ENCODE peak calls at places on chromosome 7, in ten cellular contexts. L is pancreas; O is OCI-LY7; T is substantia nigra; B is adrenal gland; F is CD4-positive, alpha-beta T cell; X is endodermal cell; C is ascending aorta; I is sigmoid colon; Y is cardiac muscle cell. S is an unnamed sample.
A peak's percentile ranks its signal among the peaks of the same experiment; 100 is the strongest.

GRCh38 chr7:21028186-21028989 is 241.7 kb upstream of the SP8 start:
- DNase-seq in L (no peak), O (no peak), T (no peak), B (no peak), F (no peak), X (peak; percentile 49), C (no peak), I (no peak), Y (no peak), S (no peak)

GRCh38 chr7:45187946-45188411 is 30.4 kb downstream of the RAMP3 start:
- DNase-seq in L (no peak), O (no peak), T (no peak), B (no peak), F (no peak), X (no peak), C (no peak), I (no peak), Y (no peak), S (no peak)

GRCh38 chr7:38630720-38631673 is at the start of gene AMPH:
- DNase-seq in L (peak; percentile 38), O (no peak), T (peak; percentile 31), B (peak; percentile 25), F (no peak), X (peak; percentile 93), C (no peak), I (peak; percentile 81), Y (peak; percentile 73), S (no peak)

GRCh38 chr7:29968683-29969457 is 20.7 kb downstream of the SCRN1 start:
- DNase-seq in L (no peak), O (no peak), T (no peak), B (peak; percentile 21), F (no peak), X (no peak), C (no peak), I (no peak), Y (peak; percentile 75), S (peak; percentile 30)

GRCh38 chr7:97480700-97481410 is 251.0 kb upstream of the TAC1 start:
- DNase-seq in L (no peak), O (no peak), T (peak; percentile 2), B (no peak), F (no peak), X (no peak), C (no peak), I (no peak), Y (no peak), S (no peak)

GRCh38 chr7:21076054-21076453 is 289.4 kb upstream of the SP8 start:
- DNase-seq in L (no peak), O (no peak), T (no peak), B (no peak), F (no peak), X (no peak), C (no peak), I (no peak), Y (no peak), S (no peak)

GRCh38 chr7:142930126-142930730 is 3.3 kb downstream of the TRPV5 start:
- DNase-seq in L (no peak), O (no peak), T (no peak), B (no peak), F (no peak), X (no peak), C (no peak), I (no peak), Y (no peak), S (no peak)

GRCh38 chr7:32092346-32092745 is 22.1 kb upstream of the PDE1C start:
- DNase-seq in L (no peak), O (no peak), T (no peak), B (no peak), F (no peak), X (no peak), C (no peak), I (no peak), Y (peak; percentile 58), S (no peak)

GRCh38 chr7:108091461-108091831 is 38.7 kb downstream of the LAMB4 start:
- DNase-seq in L (no peak), O (no peak), T (no peak), B (no peak), F (no peak), X (no peak), C (no peak), I (no peak), Y (no peak), S (no peak)

GRCh38 chr7:22726849-22727792 is at the start of gene IL6:
- DNase-seq in L (peak; percentile 80), O (no peak), T (peak; percentile 57), B (peak; percentile 71), F (peak; percentile 11), X (peak; percentile 87), C (no peak), I (peak; percentile 95), Y (peak; percentile 96), S (peak; percentile 24)

GRCh38 chr7:19519443-19519977 is 189.3 kb downstream of the POLR1F start:
- DNase-seq in L (no peak), O (no peak), T (no peak), B (no peak), F (no peak), X (no peak), C (no peak), I (no peak), Y (peak; percentile 59), S (no peak)

GRCh38 chr7:49928787-49929186 is 155.3 kb downstream of the VWC2 start:
- DNase-seq in L (no peak), O (no peak), T (no peak), B (no peak), F (no peak), X (no peak), C (no peak), I (no peak), Y (no peak), S (no peak)

GRCh38 chr7:145543245-145543644 is 573.4 kb upstream of the CNTNAP2 start:
- DNase-seq in L (no peak), O (no peak), T (no peak), B (no peak), F (no peak), X (no peak), C (no peak), I (no peak), Y (no peak), S (no peak)

GRCh38 chr7:20417675-20418382 is 87.1 kb downstream of the ITGB8 start:
- DNase-seq in L (no peak), O (no peak), T (no peak), B (no peak), F (no peak), X (no peak), C (no peak), I (no peak), Y (no peak), S (no peak)

DNA sequence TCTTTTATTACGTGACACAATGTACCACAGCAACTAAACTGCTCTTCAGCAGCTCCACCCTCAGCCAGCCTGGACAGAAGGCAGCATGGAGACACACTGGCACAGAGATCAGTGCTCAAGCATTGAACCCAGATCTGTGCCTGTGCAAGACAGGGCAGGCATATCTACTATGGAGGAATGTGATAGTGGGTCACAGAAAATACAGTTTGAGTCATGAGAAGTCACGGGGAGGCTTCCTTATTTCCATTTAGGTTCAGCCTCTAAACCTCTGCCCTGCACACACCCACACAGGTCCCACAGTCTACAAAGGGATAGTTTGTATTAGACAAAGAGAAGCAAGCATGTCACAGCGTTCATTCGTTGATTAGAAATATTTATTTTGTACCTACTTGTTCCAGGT is 187.4 kb upstream of the AGR3 start:
- DNase-seq in L (no peak), O (no peak), T (no peak), B (no peak), F (no peak), X (no peak), C (no peak), I (no peak), Y (no peak), S (no peak)
- H3K27ac ChIP-seq in L (no peak overlapping the region), O (no peak overlapping the region), T (no peak overlapping the region), B (no peak overlapping the region), F (no peak overlapping the region), X (no peak overlapping the region), C (no peak overlapping the region), I (no peak overlapping the region), Y (no peak overlapping the region), S (no peak overlapping the region)

GRCh38 chr7:99199226-99199625 is 8.7 kb downstream of the KPNA7 start:
- DNase-seq in L (no peak), O (no peak), T (no peak), B (no peak), F (no peak), X (no peak), C (no peak), I (no peak), Y (no peak), S (no peak)
- H3K27ac ChIP-seq in L (no peak overlapping the region), O (no peak overlapping the region), T (no peak overlapping the region), B (no peak overlapping the region), F (no peak overlapping the region), X (no peak overlapping the region), C (no peak overlapping the region), I (no peak overlapping the region), Y (no peak overlapping the region), S (no peak overlapping the region)

DNA sequence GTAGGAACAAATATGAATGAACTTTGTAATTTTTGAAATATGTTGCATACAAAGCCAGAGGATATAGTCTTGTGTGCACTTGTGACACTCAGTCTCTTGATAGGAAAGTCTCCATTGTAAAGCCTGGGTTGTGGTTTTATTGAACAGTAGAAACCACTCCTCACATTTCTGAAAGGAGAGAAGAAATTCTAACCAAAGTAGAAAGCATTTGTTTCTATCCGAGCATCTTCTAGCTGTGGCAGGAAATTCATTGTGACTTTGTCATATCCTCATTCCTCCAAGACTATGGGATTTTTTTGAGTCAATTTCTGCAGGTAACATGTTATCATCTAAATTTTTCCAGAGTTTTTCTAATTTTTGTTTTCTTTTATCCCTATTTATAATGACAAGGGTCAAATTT is 55.5 kb upstream of the NCF1 start:
- DNase-seq in L (no peak), O (no peak), T (no peak), B (no peak), F (no peak), X (no peak), C (no peak), I (no peak), Y (no peak), S (no peak)
- H3K27ac ChIP-seq in L (no peak overlapping the region), O (no peak overlapping the region), T (no peak overlapping the region), B (no peak overlapping the region), F (no peak overlapping the region), X (no peak overlapping the region), C (no peak overlapping the region), I (no peak overlapping the region), Y (peak overlapping the region; percentile 40), S (no peak overlapping the region)

GRCh38 chr7:127845497-127846214 is 185.6 kb downstream of the LRRC4 start:
- DNase-seq in L (no peak), O (no peak), T (no peak), B (no peak), F (no peak), X (no peak), C (no peak), I (no peak), Y (no peak), S (no peak)

GRCh38 chr7:127844707-127845331 is 186.4 kb downstream of the LRRC4 start:
- DNase-seq in L (peak; percentile 56), O (no peak), T (no peak), B (peak; percentile 83), F (no peak), X (no peak), C (no peak), I (peak; percentile 78), Y (peak; percentile 56), S (no peak)

GRCh38 chr7:127847641-127848040 is 183.6 kb downstream of the LRRC4 start:
- DNase-seq in L (no peak), O (no peak), T (no peak), B (no peak), F (no peak), X (no peak), C (no peak), I (no peak), Y (no peak), S (no peak)

GRCh38 chr7:127840552-127840951 is 188.6 kb downstream of the SND1 start:
- DNase-seq in L (no peak), O (no peak), T (no peak), B (no peak), F (no peak), X (no peak), C (no peak), I (no peak), Y (no peak), S (no peak)

GRCh38 chr7:127844165-127844564 is 187.1 kb downstream of the LRRC4 start:
- DNase-seq in L (no peak), O (no peak), T (no peak), B (no peak), F (no peak), X (no peak), C (no peak), I (no peak), Y (no peak), S (no peak)
- H3K27ac ChIP-seq in L (no peak overlapping the region), O (no peak overlapping the region), T (no peak overlapping the region), B (peak overlapping the region; percentile 2), F (no peak overlapping the region), X (no peak overlapping the region), C (no peak overlapping the region), I (peak overlapping the region; percentile 61), Y (peak overlapping the region; percentile 77), S (peak overlapping the region; percentile 9)

S was measured in caudate nucleus.